ENCODE peak calls at places on chromosomes 2 and 18, in seven cellular contexts. M is PC-9, W is RWPE2, X is breast epithelium, P is A549, N is lower lobe of right lung, G is ovary. Z is an unnamed sample.

GRCh38 chr2:215698566-215698965 is 262.7 kb upstream of the FN1 start:
- DNase-seq in M (no peak), G (no peak), N (no peak), P (no peak), X (no peak), W (no peak), Z (peak; percentile 85)

GRCh38 chr2:222548997-222549396 is 106.9 kb downstream of the FARSB start:
- DNase-seq in M (no peak), W (no peak), N (no peak), P (no peak), G (no peak), X (no peak), Z (peak; percentile 55)

GRCh38 chr2:173606619-173607305 is 252.1 kb downstream of the CDCA7 start:
- DNase-seq in W (no peak), G (no peak), N (no peak), X (no peak), P (no peak), M (no peak), Z (peak; percentile 9)

GRCh38 chr2:181305151-181306123 is 151.7 kb upstream of the ITGA4 start:
- DNase-seq in X (no peak), W (no peak), M (no peak), N (no peak), G (no peak), P (no peak), Z (no peak)

GRCh38 chr2:121994238-121995206 is 239.1 kb downstream of the TSN start:
- DNase-seq in N (no peak), P (no peak), X (no peak), M (no peak), G (no peak), W (no peak), Z (no peak)

GRCh38 chr2:204669386-204669785 is 124.1 kb downstream of the PARD3B start:
- DNase-seq in W (no peak), G (no peak), N (no peak), P (no peak), M (no peak), X (no peak), Z (no peak)

GRCh38 chr18:57353940-57354461 is 1.6 kb downstream of the ST8SIA3 start:
- DNase-seq in M (no peak), W (no peak), P (peak; percentile 3), G (peak; percentile 24), X (no peak), N (no peak), Z (peak; percentile 48)

GRCh38 chr18:30787410-30787809 is 255.1 kb downstream of the DSC3 start:
- DNase-seq in W (no peak), N (no peak), P (no peak), M (no peak), X (no peak), G (no peak), Z (no peak)

GRCh38 chr2:164792316-164793127 is 49.1 kb downstream of the COBLL1 start:
- DNase-seq in W (no peak), G (no peak), N (no peak), M (no peak), X (no peak), P (no peak), Z (peak; percentile 40)

GRCh38 chr2:7983451-7983850 is 698.4 kb upstream of the ID2 start:
- DNase-seq in P (no peak), X (no peak), M (no peak), W (no peak), G (no peak), N (no peak), Z (no peak)

DNA sequence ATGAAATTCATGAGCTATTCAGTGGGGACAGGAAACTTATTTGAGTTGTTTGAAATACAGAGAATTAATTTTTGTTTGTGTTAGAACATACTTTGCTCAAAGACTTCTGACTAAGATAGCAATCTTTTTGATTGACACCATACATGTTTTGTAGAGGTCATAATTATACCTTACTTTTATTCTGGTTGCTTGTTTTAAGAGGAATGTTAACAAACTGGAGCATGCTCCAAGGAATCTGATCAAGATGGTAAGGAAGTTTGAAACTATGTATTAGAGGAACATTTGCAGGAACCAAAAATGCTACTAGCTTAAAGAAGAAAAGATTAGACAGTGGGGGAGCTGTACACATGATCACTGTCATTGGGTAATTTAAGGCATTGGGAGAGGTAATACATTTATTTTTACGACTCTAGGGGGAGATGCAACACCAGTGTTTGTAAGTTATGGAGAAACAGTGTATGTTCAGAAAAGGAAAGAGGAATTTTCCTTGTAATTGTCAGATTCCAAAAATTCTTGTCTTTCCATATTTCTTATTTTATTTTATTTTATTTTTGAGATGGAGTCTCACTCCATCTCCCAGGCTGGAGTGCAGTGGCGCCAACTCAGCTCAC is 8.0 kb downstream of the AGFG1 start:
- DNase-seq in W (no peak), N (no peak), G (no peak), P (peak; percentile 41), M (no peak), X (no peak), Z (peak; percentile 70)
- H3K4me1 ChIP-seq in W (peaks cover 35% of the 10 kb centered on the region), N (peaks cover 54% of the 10 kb centered on the region), G (peaks cover 2% of the 10 kb centered on the region), P (peaks cover 93% of the 10 kb centered on the region), M (peaks cover 60% of the 10 kb centered on the region), X (no peaks in the 10 kb centered on the region), Z (peaks cover 34% of the 10 kb centered on the region)

GRCh38 chr18:32922951-32923430 is 150.2 kb upstream of the KLHL14 start:
- DNase-seq in N (no peak), G (no peak), P (no peak), M (no peak), X (no peak), W (no peak), Z (no peak)
- H3K4me3 ChIP-seq in N (no peak overlapping the region), G (no peak overlapping the region), P (no peak overlapping the region), M (no peak overlapping the region), X (no peak overlapping the region), W (no peak overlapping the region), Z (no peak overlapping the region)

GRCh38 chr2:237873382-237873781 is 14.0 kb downstream of the RAMP1 start:
- DNase-seq in M (no peak), X (peak; percentile 20), G (no peak), W (no peak), N (peak; percentile 33), P (no peak), Z (no peak)

GRCh38 chr2:237872178-237872887 is 12.9 kb downstream of the RAMP1 start:
- DNase-seq in N (peak; percentile 23), X (peak; percentile 30), P (no peak), W (no peak), G (no peak), M (no peak), Z (no peak)

GRCh38 chr2:237875234-237876055 is 16.0 kb downstream of the RAMP1 start:
- DNase-seq in X (peak; percentile 33), M (no peak), G (no peak), P (no peak), N (peak; percentile 39), W (no peak), Z (no peak)

GRCh38 chr2:237874585-237875161 is 15.2 kb downstream of the RAMP1 start:
- DNase-seq in M (peak; percentile 89), G (no peak), W (no peak), N (peak; percentile 21), X (peak; percentile 47), P (peak; percentile 56), Z (peak; percentile 90)

DNA sequence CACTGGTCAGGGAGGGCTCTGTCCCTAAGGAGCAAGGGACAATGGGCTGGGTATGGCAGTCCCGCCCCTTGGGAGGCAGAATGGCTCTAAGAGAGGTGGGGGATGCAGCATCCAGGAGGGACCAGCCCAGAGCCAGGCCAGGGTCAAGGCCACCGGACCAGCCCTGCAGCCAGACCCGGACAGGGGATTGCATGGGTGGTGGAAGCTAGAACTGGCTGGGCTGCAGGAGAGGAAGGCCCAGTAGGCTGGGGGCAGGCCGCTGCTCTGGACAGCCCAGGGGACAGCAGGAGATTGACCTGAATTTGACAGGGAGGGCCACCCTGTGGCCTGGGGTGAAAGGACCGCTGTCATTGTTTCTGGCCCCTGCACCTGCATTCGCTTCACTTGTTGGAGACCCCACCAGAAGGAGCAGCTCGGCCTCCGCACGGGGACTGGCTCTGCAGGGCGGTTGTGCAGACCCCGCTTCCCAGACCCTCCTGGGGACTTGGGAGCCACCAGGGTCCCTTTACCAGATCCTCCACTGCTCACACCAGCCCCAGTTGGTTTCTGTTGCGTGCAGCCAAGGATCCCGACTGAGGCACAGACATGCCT is 14.6 kb downstream of the RAMP1 start:
- DNase-seq in N (peak; percentile 28), M (no peak), G (peak; percentile 50), W (no peak), P (no peak), X (peak; percentile 45), Z (no peak)
- H3K4me1 ChIP-seq in N (no peaks in the 10 kb centered on the region), M (peaks cover 56% of the 10 kb centered on the region), G (peaks cover 14% of the 10 kb centered on the region), W (peaks cover 39% of the 10 kb centered on the region), P (peaks cover 21% of the 10 kb centered on the region), X (no peaks in the 10 kb centered on the region), Z (peaks cover 30% of the 10 kb centered on the region)

DNA sequence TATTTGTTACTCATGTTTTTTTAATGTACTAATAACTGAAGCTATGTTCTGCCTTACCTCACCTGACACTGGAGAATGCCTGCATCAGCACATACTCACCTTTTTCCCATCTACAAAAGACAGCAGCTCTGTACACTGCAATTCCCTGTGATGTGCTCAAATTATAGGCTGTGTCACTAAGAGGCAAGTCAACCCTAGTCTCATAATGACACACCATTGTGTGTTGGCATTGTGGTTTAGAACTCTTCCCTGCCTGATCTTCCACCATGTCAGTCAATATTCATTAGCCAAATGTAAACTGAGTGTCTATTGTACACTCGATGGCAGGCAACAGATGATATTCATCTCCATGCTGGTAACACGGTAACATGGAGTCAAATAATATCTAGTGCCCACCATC is 332.1 kb upstream of the TCF4 start:
- DNase-seq in G (no peak), P (no peak), M (no peak), N (no peak), W (no peak), X (no peak), Z (no peak)
- H3K4me3 ChIP-seq in G (no peak overlapping the region), P (no peak overlapping the region), M (no peak overlapping the region), N (no peak overlapping the region), W (no peak overlapping the region), X (no peak overlapping the region), Z (no peak overlapping the region)

DNA sequence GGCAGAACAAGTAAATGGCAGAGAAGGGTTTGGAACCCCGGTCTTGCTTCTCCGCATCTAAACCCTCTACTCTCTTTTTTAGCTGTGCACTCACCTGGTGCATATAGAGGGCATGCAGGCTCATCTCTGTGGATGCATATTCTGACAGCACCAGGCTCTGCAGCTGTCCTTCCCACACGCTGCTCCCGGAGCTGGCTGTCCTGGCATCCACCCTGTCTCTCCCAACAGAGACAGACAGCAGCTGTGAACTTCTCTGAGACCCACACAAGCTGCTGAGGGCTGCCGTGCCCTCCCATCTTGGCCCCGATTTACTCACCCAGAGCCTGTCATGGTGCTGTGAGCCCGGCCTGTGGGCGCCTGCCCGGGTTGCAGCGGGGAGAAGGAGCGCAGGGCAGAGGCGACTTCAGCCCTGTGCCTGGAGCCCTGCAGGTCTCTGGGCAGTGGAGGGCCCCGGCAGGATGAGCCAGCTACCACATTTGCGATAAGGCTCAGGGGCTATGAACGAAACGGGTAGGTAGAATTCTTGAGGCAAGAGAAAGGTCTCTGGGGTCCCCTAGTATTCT is 3.3 kb upstream of the ABCB6 start:
- DNase-seq in N (no peak), G (no peak), X (no peak), P (no peak), M (no peak), W (no peak), Z (no peak)
- H3K4me1 ChIP-seq in N (peaks cover 35% of the 10 kb centered on the region), G (peaks cover 2% of the 10 kb centered on the region), X (peaks cover 17% of the 10 kb centered on the region), P (peaks cover 12% of the 10 kb centered on the region), M (peaks cover 6% of the 10 kb centered on the region), W (peaks cover 4% of the 10 kb centered on the region), Z (peaks cover 20% of the 10 kb centered on the region)

GRCh38 chr2:1744446-1745170 is at the start of gene PXDN:
- DNase-seq in G (peak; percentile 82), W (peak; percentile 69), X (peak; percentile 56), P (no peak), M (peak; percentile 60), N (no peak), Z (peak; percentile 88)
- H3K4me3 ChIP-seq in G (peak within 1 kb of the TSS; percentile 85), W (peak within 1 kb of the TSS; percentile 91), X (peak within 1 kb of the TSS; percentile 77), P (peak within 1 kb of the TSS; percentile 59), M (peak within 1 kb of the TSS; percentile 64), N (peak within 1 kb of the TSS; percentile 68), Z (peak within 1 kb of the TSS; percentile 87)

GRCh38 chr2:119117891-119118882 is 40.4 kb downstream of the C1QL2 start:
- DNase-seq in N (no peak), X (no peak), P (no peak), M (no peak), W (no peak), G (no peak), Z (no peak)
- H3K4me1 ChIP-seq in N (no peaks in the 10 kb centered on the region), X (no peaks in the 10 kb centered on the region), P (no peaks in the 10 kb centered on the region), M (no peaks in the 10 kb centered on the region), W (no peaks in the 10 kb centered on the region), G (peaks cover 10% of the 10 kb centered on the region), Z (no peaks in the 10 kb centered on the region)

Z was measured in adipocyte.